ENCODE peak calls at places on chromosome 18, in ten cellular contexts. S, E, I, N, W, M, T, J, F and L are unnamed samples.

GRCh38 chr18:22705328-22705727 is 227.8 kb upstream of the RBBP8 start:
- DNase-seq in S (no peak), E (no peak), I (no peak), N (no peak), W (no peak), M (peak; percentile 74), T (no peak), J (peak; percentile 89), F (no peak), L (no peak)

GRCh38 chr18:28541276-28541930 is 364.5 kb upstream of the CDH2 start:
- DNase-seq in S (peak; percentile 17), E (no peak), I (no peak), N (no peak), W (peak; percentile 14), M (no peak), T (no peak), J (no peak), F (no peak), L (no peak)

GRCh38 chr18:5418985-5419495 is 123.5 kb upstream of the ZBTB14 start:
- DNase-seq in S (no peak), E (no peak), I (no peak), N (no peak), W (no peak), M (no peak), T (no peak), J (no peak), F (no peak), L (no peak)

GRCh38 chr18:48942086-48942485 is 8.7 kb downstream of the SMAD7 start:
- DNase-seq in S (no peak), E (no peak), I (no peak), N (no peak), W (no peak), M (no peak), T (no peak), J (no peak), F (no peak), L (no peak)

GRCh38 chr18:49175071-49175470 is 224.3 kb upstream of the SMAD7 start:
- DNase-seq in S (no peak), E (no peak), I (no peak), N (no peak), W (no peak), M (no peak), T (no peak), J (no peak), F (no peak), L (no peak)

GRCh38 chr18:22113144-22113813 is 56.1 kb upstream of the GATA6 start:
- DNase-seq in S (no peak), E (no peak), I (peak; percentile 81), N (peak; percentile 73), W (peak; percentile 84), M (no peak), T (no peak), J (no peak), F (no peak), L (no peak)

GRCh38 chr18:77254711-77255110 is 5.1 kb downstream of the GALR1 start:
- DNase-seq in S (no peak), E (no peak), I (no peak), N (no peak), W (no peak), M (no peak), T (no peak), J (no peak), F (no peak), L (no peak)

GRCh38 chr18:68219274-68219673 is 495.6 kb downstream of the TMX3 start:
- DNase-seq in S (no peak), E (no peak), I (peak; percentile 15), N (no peak), W (no peak), M (no peak), T (no peak), J (no peak), F (no peak), L (no peak)

GRCh38 chr18:76725445-76725844 is 96.9 kb upstream of the ZNF236 start:
- DNase-seq in S (no peak), E (no peak), I (no peak), N (no peak), W (no peak), M (no peak), T (no peak), J (no peak), F (no peak), L (no peak)

GRCh38 chr18:23453657-23454011 is 547 bp downstream of the RIOK3 start:
- DNase-seq in S (no peak), E (no peak), I (peak; percentile 22), N (no peak), W (no peak), M (peak; percentile 91), T (no peak), J (peak; percentile 74), F (no peak), L (peak; percentile 15)

GRCh38 chr18:76364282-76365259 is 130.5 kb downstream of the ZNF516 start:
- DNase-seq in S (no peak), E (no peak), I (no peak), N (peak; percentile 29), W (no peak), M (no peak), T (no peak), J (no peak), F (no peak), L (no peak)

GRCh38 chr18:56726906-56727305 is 75.7 kb downstream of the WDR7 start:
- DNase-seq in S (no peak), E (no peak), I (no peak), N (no peak), W (no peak), M (no peak), T (no peak), J (no peak), F (no peak), L (no peak)

GRCh38 chr18:48893559-48894265 is 57.1 kb downstream of the SMAD7 start:
- DNase-seq in S (no peak), E (no peak), I (no peak), N (peak; percentile 74), W (no peak), M (no peak), T (no peak), J (no peak), F (no peak), L (peak; percentile 44)

DNA sequence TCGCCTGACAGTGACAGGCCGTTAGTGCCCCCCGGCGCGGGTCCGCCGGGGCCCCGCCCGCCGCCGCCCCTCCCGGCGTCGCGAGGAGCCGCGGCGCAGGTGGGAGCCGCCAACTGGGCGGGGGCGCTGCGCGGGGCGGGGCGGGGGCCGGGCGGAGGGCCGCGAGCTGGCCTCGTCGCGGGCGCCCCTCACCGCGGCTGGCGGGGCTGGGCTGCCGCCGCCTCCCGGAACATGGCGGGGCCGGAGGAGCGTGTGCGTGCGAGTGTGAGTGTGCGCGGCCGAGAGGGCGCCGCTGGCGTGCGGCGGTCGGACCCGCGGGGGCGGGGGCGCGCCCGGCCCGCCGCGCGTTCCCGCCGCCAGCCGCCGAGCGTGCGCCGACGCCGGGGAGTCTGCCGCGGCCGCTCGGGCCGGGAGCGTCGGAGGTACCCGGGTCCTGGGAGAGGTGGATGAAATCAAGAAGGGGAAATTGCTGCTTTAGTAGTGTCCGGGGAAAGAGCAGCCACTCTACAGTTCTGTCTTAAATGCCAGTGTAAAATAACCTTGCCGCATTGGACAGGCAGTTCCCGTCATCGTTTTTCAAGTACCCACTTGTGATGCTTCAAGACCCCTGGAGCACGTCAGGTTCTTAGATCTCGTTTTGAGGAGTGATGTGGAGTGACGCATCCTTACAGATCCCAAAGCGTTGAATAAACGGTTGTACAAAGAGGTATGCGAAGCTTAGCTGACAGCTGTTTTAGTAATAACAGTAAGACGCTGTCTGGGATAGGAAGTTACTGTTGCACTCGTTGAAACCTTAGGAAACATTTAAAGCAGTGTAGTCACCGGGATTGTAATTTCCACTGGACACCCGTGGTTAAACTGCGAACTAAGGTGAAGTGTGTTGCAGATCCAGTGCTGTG is 836 bp downstream of the ANKRD12 start:
- DNase-seq in S (peak; percentile 39), E (peak; percentile 49), I (peak; percentile 57), N (peak; percentile 82), W (peak; percentile 71), M (peak; percentile 76), T (peak; percentile 63), J (peak; percentile 91), F (no peak), L (peak; percentile 52)
- H3K4me1 ChIP-seq in S (peaks cover 9% of the 10 kb centered on the region), E (peaks cover 64% of the 10 kb centered on the region), I (peaks cover 57% of the 10 kb centered on the region), N (peaks cover 47% of the 10 kb centered on the region), W (peaks cover 68% of the 10 kb centered on the region), M (peaks cover 19% of the 10 kb centered on the region), T (peaks cover 56% of the 10 kb centered on the region), J (peaks cover 7% of the 10 kb centered on the region), F (no peaks in the 10 kb centered on the region), L (peaks cover 9% of the 10 kb centered on the region)

GRCh38 chr18:46156124-46156745 is 52.0 kb downstream of the HAUS1 start:
- DNase-seq in S (no peak), E (no peak), I (no peak), N (no peak), W (no peak), M (no peak), T (no peak), J (no peak), F (no peak), L (no peak)
- H3K4me1 ChIP-seq in S (no peaks in the 10 kb centered on the region), E (peaks cover 79% of the 10 kb centered on the region), I (peaks cover 9% of the 10 kb centered on the region), N (no peaks in the 10 kb centered on the region), W (peaks cover 24% of the 10 kb centered on the region), M (peaks cover 73% of the 10 kb centered on the region), T (peaks cover 15% of the 10 kb centered on the region), J (peaks cover 12% of the 10 kb centered on the region), F (peaks cover 5% of the 10 kb centered on the region), L (no peaks in the 10 kb centered on the region)

GRCh38 chr18:62458346-62458745 is 64.5 kb upstream of the ZCCHC2 start:
- DNase-seq in S (no peak), E (no peak), I (no peak), N (no peak), W (no peak), M (peak; percentile 12), T (no peak), J (no peak), F (no peak), L (no peak)
- H3K4me1 ChIP-seq in S (no peaks in the 10 kb centered on the region), E (no peaks in the 10 kb centered on the region), I (peaks cover 19% of the 10 kb centered on the region), N (no peaks in the 10 kb centered on the region), W (peaks cover 21% of the 10 kb centered on the region), M (no peaks in the 10 kb centered on the region), T (peaks cover 6% of the 10 kb centered on the region), J (no peaks in the 10 kb centered on the region), F (no peaks in the 10 kb centered on the region), L (no peaks in the 10 kb centered on the region)

GRCh38 chr18:79402209-79402576 is 6.5 kb downstream of the NFATC1 start:
- DNase-seq in S (no peak), E (no peak), I (no peak), N (no peak), W (peak; percentile 13), M (no peak), T (no peak), J (no peak), F (no peak), L (no peak)
- H3K4me1 ChIP-seq in S (no peaks in the 10 kb centered on the region), E (peaks cover 67% of the 10 kb centered on the region), I (peaks cover 33% of the 10 kb centered on the region), N (peaks cover 6% of the 10 kb centered on the region), W (peaks cover 65% of the 10 kb centered on the region), M (peaks cover 9% of the 10 kb centered on the region), T (peaks cover 39% of the 10 kb centered on the region), J (no peaks in the 10 kb centered on the region), F (no peaks in the 10 kb centered on the region), L (peaks cover 7% of the 10 kb centered on the region)

GRCh38 chr18:8933714-8934284 is 168.7 kb upstream of the NDUFV2 start:
- DNase-seq in S (no peak), E (no peak), I (no peak), N (no peak), W (no peak), M (no peak), T (no peak), J (peak; percentile 53), F (no peak), L (no peak)
- H3K4me1 ChIP-seq in S (peaks cover 2% of the 10 kb centered on the region), E (no peaks in the 10 kb centered on the region), I (no peaks in the 10 kb centered on the region), N (no peaks in the 10 kb centered on the region), W (no peaks in the 10 kb centered on the region), M (peaks cover 10% of the 10 kb centered on the region), T (no peaks in the 10 kb centered on the region), J (peaks cover 2% of the 10 kb centered on the region), F (peaks cover 10% of the 10 kb centered on the region), L (no peaks in the 10 kb centered on the region)